ENCODE peak calls at places on chromosome 7, in six cellular contexts. L, E, X, G, U and P are unnamed samples.

GRCh38 chr7:157650801-157651200 is 314.0 kb downstream of the DNAJB6 start:
- DNase-seq in U (no peak), E (no peak), X (no peak), G (no peak), L (no peak), P (no peak)

GRCh38 chr7:78140109-78140508 is 341.5 kb downstream of the PHTF2 start:
- DNase-seq in U (no peak), G (no peak), L (no peak), E (no peak), X (no peak), P (no peak)

GRCh38 chr7:73342645-73343044 is 14.7 kb downstream of the FKBP6 start:
- DNase-seq in U (no peak), L (no peak), E (peak; percentile 60), X (peak; percentile 64), G (peak; percentile 73), P (no peak)

GRCh38 chr7:23938937-23939552 is 229.0 kb downstream of the STK31 start:
- DNase-seq in G (peak; percentile 20), X (peak; percentile 21), L (no peak), E (peak; percentile 30), U (no peak), P (peak; percentile 30)

GRCh38 chr7:95476072-95476845 is 9.5 kb upstream of the ASB4 start:
- DNase-seq in X (no peak), U (no peak), E (peak; percentile 42), L (no peak), G (no peak), P (peak; percentile 30)

GRCh38 chr7:39952378-39952777 is 2.3 kb downstream of the CDK13 start:
- DNase-seq in L (no peak), U (no peak), X (no peak), G (peak; percentile 68), E (peak; percentile 53), P (no peak)

GRCh38 chr7:151494569-151495284 is 25.0 kb downstream of the RHEB start:
- DNase-seq in U (no peak), G (no peak), E (peak; percentile 54), X (no peak), L (no peak), P (no peak)

GRCh38 chr7:104883248-104883717 is 130.7 kb upstream of the KMT2E start:
- DNase-seq in E (no peak), X (no peak), L (no peak), U (no peak), G (peak; percentile 37), P (no peak)

GRCh38 chr7:145175366-145175765 is 339.5 kb upstream of the TPK1 start:
- DNase-seq in L (no peak), X (no peak), E (no peak), U (no peak), G (no peak), P (no peak)

GRCh38 chr7:145168427-145168826 is 332.6 kb upstream of the TPK1 start:
- DNase-seq in L (no peak), U (no peak), G (no peak), E (no peak), X (no peak), P (no peak)

GRCh38 chr7:145168879-145169278 is 333.0 kb upstream of the TPK1 start:
- DNase-seq in U (no peak), L (no peak), G (no peak), E (no peak), X (no peak), P (no peak)

GRCh38 chr7:145169908-145170307 is 334.1 kb upstream of the TPK1 start:
- DNase-seq in X (no peak), E (no peak), U (no peak), L (no peak), G (no peak), P (no peak)
- TF ChIP-seq CTCF in X (no peak), E (no peak), U (no peak), L (no peak), G (no peak), P (peak; percentile 47)

DNA sequence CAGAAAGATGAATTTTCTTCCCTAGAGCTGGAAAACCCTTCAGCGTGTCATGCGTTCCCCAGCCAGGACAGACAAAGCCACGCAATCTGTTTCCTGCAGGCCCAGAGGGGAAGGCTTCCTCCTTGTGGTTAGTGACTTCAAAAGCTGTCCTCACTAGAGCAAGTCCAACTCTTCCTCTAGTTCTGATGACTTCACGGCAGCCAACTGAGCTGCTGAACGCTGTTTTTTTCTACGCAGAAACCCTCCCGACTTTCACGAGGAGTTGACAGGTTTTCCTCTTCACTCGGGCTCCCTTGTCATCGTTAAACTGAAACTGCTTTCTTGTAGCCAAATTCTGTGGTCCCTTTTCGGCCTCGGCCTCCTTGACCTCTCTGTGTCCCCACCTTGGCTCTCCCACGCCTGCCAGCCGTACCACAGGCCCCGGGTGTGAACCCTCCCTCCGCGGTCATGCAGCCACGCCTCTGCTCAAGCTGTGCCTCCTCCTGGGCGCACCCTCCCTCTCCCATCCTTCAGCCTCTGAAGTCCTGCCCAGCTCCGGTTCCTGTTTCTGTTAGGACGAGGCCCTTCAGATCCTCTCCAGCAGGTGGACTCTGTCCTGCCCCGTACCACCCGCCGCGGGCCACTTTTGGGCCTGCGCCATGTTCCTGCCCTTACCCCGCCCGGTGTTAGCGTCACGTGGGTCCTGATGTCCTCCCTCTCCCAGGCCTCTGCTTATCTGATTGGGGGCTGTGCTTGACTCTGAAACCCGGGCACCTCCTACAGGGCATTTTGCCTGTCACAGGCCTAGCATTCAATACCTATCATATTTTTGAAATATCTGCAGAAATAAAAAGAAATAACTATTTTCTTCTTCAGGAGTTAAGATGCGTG is 39.3 kb downstream of the CUX1 start:
- DNase-seq in U (peak; percentile 92), E (peak; percentile 65), X (peak; percentile 86), G (peak; percentile 80), L (peak; percentile 97), P (no peak)
- TF ChIP-seq CTCF in U (peak; percentile 69), E (peak; percentile 15), X (peak; percentile 28), G (peak; percentile 47), L (peak; percentile 57), P (no peak)

GRCh38 chr7:70040971-70041766 is 442.9 kb downstream of the AUTS2 start:
- DNase-seq in G (peak; percentile 54), E (peak; percentile 48), L (no peak), U (no peak), X (no peak), P (no peak)
- TF ChIP-seq CTCF in G (peak; percentile 41), E (peak; percentile 52), L (no peak), U (peak; percentile 54), X (peak; percentile 19), P (peak; percentile 69)

DNA sequence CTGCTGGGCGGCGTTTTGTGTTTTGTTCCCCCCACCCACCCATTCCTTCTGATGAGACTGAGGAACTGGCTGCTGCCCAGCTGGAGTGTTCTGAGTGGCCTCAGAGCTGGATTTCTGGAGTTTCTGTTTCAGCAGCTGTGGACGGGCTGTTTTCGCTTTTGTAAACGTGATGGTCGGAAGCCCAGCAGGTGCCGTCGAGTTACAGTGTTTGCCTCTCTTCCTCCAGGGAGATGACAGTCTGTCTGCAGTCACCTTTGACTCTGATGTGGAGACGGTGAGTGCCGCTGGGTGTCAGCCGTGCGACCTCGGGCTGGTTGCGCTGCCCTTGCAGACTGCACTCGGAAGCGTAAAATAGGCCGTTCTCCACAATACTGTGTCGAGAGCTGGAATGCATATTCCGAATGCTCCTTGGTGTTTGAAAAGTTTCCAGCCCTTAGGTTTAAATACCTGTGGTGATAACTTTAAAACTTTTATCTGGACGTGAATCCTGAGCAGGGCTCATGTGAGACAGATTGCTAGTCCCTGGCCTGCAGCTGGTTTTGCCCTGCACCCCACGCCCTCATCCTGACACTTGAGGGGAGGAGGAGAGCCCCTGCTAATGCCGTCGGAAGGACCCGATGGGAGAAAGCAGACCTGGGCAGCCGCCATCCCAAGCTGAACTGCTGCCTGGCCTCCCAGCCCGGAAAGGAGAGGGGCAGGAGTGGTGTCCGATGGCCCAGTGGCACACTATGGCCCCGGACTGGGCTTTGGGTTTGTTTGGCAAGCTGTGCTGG is 8.3 kb downstream of the IQCE start:
- DNase-seq in U (peak; percentile 51), E (peak; percentile 72), L (peak; percentile 47), G (peak; percentile 43), X (no peak), P (no peak)
- TF ChIP-seq CTCF in U (no peak), E (no peak), L (no peak), G (no peak), X (no peak), P (no peak)

GRCh38 chr7:87151002-87151505 is 1.2 kb upstream of the DMTF1 start:
- DNase-seq in X (no peak), U (no peak), G (no peak), L (no peak), E (no peak), P (no peak)

GRCh38 chr7:87154166-87154565 is 1.9 kb downstream of the DMTF1 start:
- DNase-seq in U (no peak), X (no peak), G (no peak), L (no peak), E (no peak), P (no peak)

GRCh38 chr7:87151701-87152111 is 547 bp upstream of the DMTF1 start:
- DNase-seq in X (no peak), U (no peak), E (no peak), L (no peak), G (no peak), P (no peak)

GRCh38 chr7:87152897-87153641 is 816 bp downstream of the DMTF1 start:
- DNase-seq in E (peak; percentile 32), G (peak; percentile 50), U (peak; percentile 40), L (peak; percentile 61), X (no peak), P (peak; percentile 14)

DNA sequence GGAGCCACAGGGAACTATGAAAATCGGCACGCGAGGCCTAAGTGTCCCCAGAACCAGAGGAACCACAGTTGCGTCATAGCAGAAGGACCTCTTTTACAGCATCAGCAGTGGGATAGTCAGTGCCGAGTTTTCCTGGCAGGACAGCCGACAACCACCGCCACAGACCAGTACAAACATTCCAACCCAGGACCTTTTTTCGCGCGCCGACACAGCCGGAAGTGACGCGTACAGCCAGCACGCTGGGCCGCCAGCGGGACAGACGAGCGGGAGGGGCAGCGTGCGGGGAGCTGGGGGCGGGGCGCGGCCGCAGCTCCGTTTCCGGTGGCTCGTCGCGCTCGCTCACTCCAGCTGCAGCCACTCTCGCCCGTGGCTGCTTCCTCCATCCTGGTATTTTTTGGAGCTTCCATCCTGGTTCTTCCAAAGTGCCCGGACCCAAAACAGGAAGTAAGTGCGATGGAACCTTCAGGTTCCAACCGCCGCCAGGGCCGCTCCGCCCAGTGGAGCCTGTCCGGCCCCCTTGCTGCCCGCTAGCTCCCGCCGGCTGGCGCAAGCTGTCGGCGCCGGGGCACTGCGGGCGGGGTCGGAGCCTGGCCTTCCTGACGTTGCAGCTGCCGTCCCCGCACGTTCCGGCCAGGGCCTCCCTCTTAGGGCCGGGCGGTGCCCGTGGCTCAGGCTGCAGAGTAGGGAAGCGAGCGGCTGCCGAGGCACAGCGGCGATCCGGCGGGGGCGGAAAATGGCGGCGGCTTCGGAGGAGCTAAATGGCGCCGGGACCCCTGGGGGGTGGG is at the start of gene DMTF1:
- DNase-seq in G (peak; percentile 93), L (peak; percentile 95), E (peak; percentile 98), U (peak; percentile 89), X (peak; percentile 94), P (peak; percentile 83)
- TF ChIP-seq CTCF in G (no peak), L (no peak), E (no peak), U (no peak), X (no peak), P (no peak)